ENCODE peak calls at places on chromosomes 5 and 9, in six cellular contexts. Y, A, M, X, S and F are unnamed samples.

GRCh38 chr9:128321879-128322341 is 337 bp downstream of the TRUB2 start:
- DNase-seq in S (no peak), X (peak), M (no peak), Y (peak), A (no peak), F (no peak)

GRCh38 chr5:21254161-21254560 is 1266.2 kb upstream of the CDH18 start:
- DNase-seq in X (no peak), S (no peak), M (no peak), Y (no peak), A (no peak), F (no peak)

GRCh38 chr5:67490543-67491321 is 294.1 kb upstream of the CD180 start:
- DNase-seq in A (no peak), S (no peak), M (no peak), X (no peak), Y (no peak), F (no peak)

GRCh38 chr5:128111818-128112448 is 28.4 kb downstream of the SLC12A2 start:
- DNase-seq in Y (peak), A (no peak), M (no peak), X (no peak), S (no peak), F (no peak)

GRCh38 chr9:90890146-90890545 is 88.5 kb downstream of the SYK start:
- DNase-seq in A (no peak), X (no peak), M (no peak), S (no peak), Y (no peak), F (no peak)

GRCh38 chr5:43515678-43516048 is 715 bp upstream of the C5orf34 start:
- DNase-seq in Y (no peak), X (no peak), A (no peak), M (no peak), S (no peak), F (peak)

GRCh38 chr9:127450170-127450830 is 906 bp downstream of the RPL12 start:
- DNase-seq in M (no peak), A (no peak), X (no peak), Y (no peak), S (peak), F (peak)

GRCh38 chr5:82799346-82800077 is 277.7 kb downstream of the TMEM167A start:
- DNase-seq in A (no peak), X (no peak), Y (no peak), M (no peak), S (no peak), F (no peak)

GRCh38 chr9:130426883-130427282 is 17.9 kb upstream of the ASS1 start:
- DNase-seq in M (no peak), X (no peak), A (no peak), Y (peak), S (peak), F (no peak)

GRCh38 chr5:138603521-138603920 is 28.3 kb upstream of the HSPA9 start:
- DNase-seq in M (no peak), X (no peak), A (no peak), S (no peak), Y (peak), F (no peak)

GRCh38 chr5:155729684-155730059 is 597.3 kb upstream of the SGCD start:
- DNase-seq in Y (no peak), X (no peak), A (no peak), M (no peak), S (no peak), F (peak)

GRCh38 chr5:107296572-107296971 is 374.2 kb downstream of the EFNA5 start:
- DNase-seq in M (no peak), X (no peak), Y (no peak), S (no peak), A (no peak), F (no peak)